ENCODE peak calls at places on chromosome 10, in seven cellular contexts. One of them, this sample, is unnamed.

GRCh38 chr10:7962592-7962991 is 91.9 kb upstream of the GATA3 start:
- DNase-seq in IMR-90: no peak
- DNase-seq in HCT116: no peak
- DNase-seq in PC-3: no peak
- DNase-seq in fibroblast of lung: no peak
- DNase-seq in H1: no peak
- DNase-seq in H9: no peak
- DNase-seq in this sample: no peak

GRCh38 chr10:84605802-84606201 is 277.4 kb downstream of the CCSER2 start:
- DNase-seq in IMR-90: no peak
- DNase-seq in H1: no peak
- DNase-seq in fibroblast of lung: no peak
- DNase-seq in H9: no peak
- DNase-seq in HCT116: no peak
- DNase-seq in PC-3: no peak
- DNase-seq in this sample: peak; percentile 33

GRCh38 chr10:123150229-123150985 is 2.5 kb downstream of the HMX2 start:
- DNase-seq in PC-3: no peak
- DNase-seq in H1: no peak
- DNase-seq in H9: no peak
- DNase-seq in HCT116: no peak
- DNase-seq in fibroblast of lung: no peak
- DNase-seq in IMR-90: no peak
- DNase-seq in this sample: no peak

GRCh38 chr10:77247076-77247561 is 390.5 kb downstream of the KCNMA1 start:
- DNase-seq in HCT116: no peak
- DNase-seq in H9: no peak
- DNase-seq in PC-3: peak; percentile 46
- DNase-seq in fibroblast of lung: peak; percentile 82
- DNase-seq in H1: no peak
- DNase-seq in IMR-90: peak; percentile 77
- DNase-seq in this sample: no peak

GRCh38 chr10:10394933-10395658 is 622.6 kb upstream of the CELF2 start:
- DNase-seq in fibroblast of lung: no peak
- DNase-seq in IMR-90: peak; percentile 67
- DNase-seq in HCT116: no peak
- DNase-seq in H1: no peak
- DNase-seq in H9: no peak
- DNase-seq in PC-3: no peak
- DNase-seq in this sample: no peak

GRCh38 chr10:102395677-102396197 is at the start of gene NFKB2:
- DNase-seq in IMR-90: no peak
- DNase-seq in H1: no peak
- DNase-seq in fibroblast of lung: no peak
- DNase-seq in PC-3: no peak
- DNase-seq in H9: no peak
- DNase-seq in HCT116: no peak
- DNase-seq in this sample: no peak

GRCh38 chr10:124091646-124092269 is 1.6 kb downstream of the CHST15 start:
- DNase-seq in H9: peak; percentile 64
- DNase-seq in IMR-90: no peak
- DNase-seq in H1: no peak
- DNase-seq in PC-3: no peak
- DNase-seq in HCT116: no peak
- DNase-seq in fibroblast of lung: peak; percentile 42
- DNase-seq in this sample: peak; percentile 41

GRCh38 chr10:104317195-104318095 is 20.8 kb downstream of the ITPRIP start:
- DNase-seq in H9: no peak
- DNase-seq in H1: no peak
- DNase-seq in fibroblast of lung: peak; percentile 74
- DNase-seq in HCT116: no peak
- DNase-seq in PC-3: peak; percentile 56
- DNase-seq in IMR-90: peak; percentile 81
- DNase-seq in this sample: peak; percentile 73

GRCh38 chr10:97842658-97843295 is 6.9 kb upstream of the GOLGA7B start:
- DNase-seq in H1: no peak
- DNase-seq in H9: no peak
- DNase-seq in fibroblast of lung: peak; percentile 18
- DNase-seq in IMR-90: no peak
- DNase-seq in HCT116: no peak
- DNase-seq in PC-3: peak; percentile 40
- DNase-seq in this sample: no peak

GRCh38 chr10:132848951-132849545 is 63.1 kb upstream of the NKX6-2 start:
- DNase-seq in H1: no peak
- DNase-seq in PC-3: no peak
- DNase-seq in IMR-90: no peak
- DNase-seq in fibroblast of lung: no peak
- DNase-seq in HCT116: no peak
- DNase-seq in H9: peak; percentile 26
- DNase-seq in this sample: no peak

GRCh38 chr10:97520520-97520919 is 21.8 kb downstream of the UBTD1 start:
- DNase-seq in fibroblast of lung: no peak
- DNase-seq in HCT116: no peak
- DNase-seq in H9: no peak
- DNase-seq in PC-3: no peak
- DNase-seq in H1: no peak
- DNase-seq in IMR-90: no peak
- DNase-seq in this sample: no peak

GRCh38 chr10:97336942-97337719 is 2.6 kb upstream of the FRAT2 start:
- DNase-seq in PC-3: peak; percentile 60
- DNase-seq in fibroblast of lung: no peak
- DNase-seq in HCT116: no peak
- DNase-seq in IMR-90: no peak
- DNase-seq in H1: peak; percentile 89
- DNase-seq in H9: peak; percentile 76
- DNase-seq in this sample: peak; percentile 60

GRCh38 chr10:21525367-21526183 is at the start of gene SKIDA1:
- DNase-seq in IMR-90: peak; percentile 86
- DNase-seq in HCT116: no peak
- DNase-seq in H9: peak; percentile 88
- DNase-seq in PC-3: peak; percentile 65
- DNase-seq in fibroblast of lung: peak; percentile 96
- DNase-seq in H1: no peak
- DNase-seq in this sample: peak; percentile 78

GRCh38 chr10:116470768-116471415 is 43.2 kb downstream of the PNLIPRP3 start:
- DNase-seq in PC-3: peak; percentile 45
- DNase-seq in HCT116: peak; percentile 33
- DNase-seq in fibroblast of lung: peak; percentile 13
- DNase-seq in H1: peak; percentile 21
- DNase-seq in IMR-90: no peak
- DNase-seq in H9: peak; percentile 63
- DNase-seq in this sample: peak; percentile 63

GRCh38 chr10:122548699-122549098 is 11.9 kb upstream of the DMBT1 start:
- DNase-seq in PC-3: no peak
- DNase-seq in fibroblast of lung: no peak
- DNase-seq in IMR-90: no peak
- DNase-seq in H9: no peak
- DNase-seq in H1: no peak
- DNase-seq in HCT116: no peak
- DNase-seq in this sample: no peak

GRCh38 chr10:8910314-8910713 is 855.8 kb downstream of the GATA3 start:
- DNase-seq in IMR-90: no peak
- DNase-seq in H1: no peak
- DNase-seq in fibroblast of lung: no peak
- DNase-seq in PC-3: no peak
- DNase-seq in H9: no peak
- DNase-seq in HCT116: no peak
- DNase-seq in this sample: no peak

GRCh38 chr10:70285432-70285831 is 1.6 kb upstream of the NPFFR1 start:
- DNase-seq in PC-3: no peak
- DNase-seq in fibroblast of lung: no peak
- DNase-seq in H1: no peak
- DNase-seq in IMR-90: no peak
- DNase-seq in HCT116: no peak
- DNase-seq in H9: no peak
- DNase-seq in this sample: no peak

GRCh38 chr10:612696-613095 is 76.8 kb downstream of the DIP2C start:
- DNase-seq in IMR-90: no peak
- DNase-seq in H1: no peak
- DNase-seq in H9: no peak
- DNase-seq in fibroblast of lung: no peak
- DNase-seq in PC-3: peak; percentile 14
- DNase-seq in HCT116: no peak
- DNase-seq in this sample: no peak

GRCh38 chr10:116253716-116254115 is 19.3 kb downstream of the GFRA1 start:
- DNase-seq in IMR-90: no peak
- DNase-seq in H1: no peak
- DNase-seq in H9: no peak
- DNase-seq in fibroblast of lung: no peak
- DNase-seq in PC-3: no peak
- DNase-seq in HCT116: no peak
- DNase-seq in this sample: no peak

GRCh38 chr10:44715081-44715480 is 196.1 kb upstream of the TMEM72 start:
- DNase-seq in PC-3: no peak
- DNase-seq in H1: no peak
- DNase-seq in fibroblast of lung: peak; percentile 96
- DNase-seq in IMR-90: peak; percentile 76
- DNase-seq in H9: no peak
- DNase-seq in HCT116: no peak
- DNase-seq in this sample: no peak

GRCh38 chr10:45514283-45515270 is 140.6 kb downstream of the ALOX5 start:
- DNase-seq in fibroblast of lung: peak; percentile 26
- DNase-seq in PC-3: peak; percentile 7
- DNase-seq in H1: no peak
- DNase-seq in H9: no peak
- DNase-seq in IMR-90: peak; percentile 43
- DNase-seq in HCT116: no peak
- DNase-seq in this sample: peak; percentile 86

GRCh38 chr10:49385939-49386922 is 9.7 kb downstream of the DRGX start:
- DNase-seq in fibroblast of lung: no peak
- DNase-seq in HCT116: no peak
- DNase-seq in PC-3: no peak
- DNase-seq in H9: peak; percentile 37
- DNase-seq in H1: no peak
- DNase-seq in IMR-90: no peak
- DNase-seq in this sample: no peak

GRCh38 chr10:90822508-90822907 is 35.3 kb downstream of the HTR7 start:
- DNase-seq in H9: peak; percentile 31
- DNase-seq in fibroblast of lung: no peak
- DNase-seq in IMR-90: no peak
- DNase-seq in PC-3: no peak
- DNase-seq in HCT116: no peak
- DNase-seq in H1: no peak
- DNase-seq in this sample: no peak

GRCh38 chr10:57785068-57785467 is 482.6 kb downstream of the IPMK start:
- DNase-seq in H9: no peak
- DNase-seq in HCT116: no peak
- DNase-seq in H1: no peak
- DNase-seq in PC-3: peak; percentile 75
- DNase-seq in fibroblast of lung: peak; percentile 6
- DNase-seq in IMR-90: no peak
- DNase-seq in this sample: peak; percentile 24

GRCh38 chr10:57788117-57788516 is 479.6 kb downstream of the IPMK start:
- DNase-seq in HCT116: no peak
- DNase-seq in IMR-90: no peak
- DNase-seq in H9: no peak
- DNase-seq in fibroblast of lung: no peak
- DNase-seq in PC-3: no peak
- DNase-seq in H1: no peak
- DNase-seq in this sample: no peak

GRCh38 chr10:57785546-57785945 is 482.1 kb downstream of the IPMK start:
- DNase-seq in HCT116: no peak
- DNase-seq in fibroblast of lung: no peak
- DNase-seq in PC-3: peak; percentile 89
- DNase-seq in IMR-90: no peak
- DNase-seq in H1: no peak
- DNase-seq in H9: no peak
- DNase-seq in this sample: peak; percentile 60

GRCh38 chr10:57786850-57787750 is 480.6 kb downstream of the IPMK start:
- DNase-seq in IMR-90: no peak
- DNase-seq in H1: peak; percentile 29
- DNase-seq in H9: peak; percentile 43
- DNase-seq in fibroblast of lung: no peak
- DNase-seq in HCT116: no peak
- DNase-seq in PC-3: no peak
- DNase-seq in this sample: no peak

DNA sequence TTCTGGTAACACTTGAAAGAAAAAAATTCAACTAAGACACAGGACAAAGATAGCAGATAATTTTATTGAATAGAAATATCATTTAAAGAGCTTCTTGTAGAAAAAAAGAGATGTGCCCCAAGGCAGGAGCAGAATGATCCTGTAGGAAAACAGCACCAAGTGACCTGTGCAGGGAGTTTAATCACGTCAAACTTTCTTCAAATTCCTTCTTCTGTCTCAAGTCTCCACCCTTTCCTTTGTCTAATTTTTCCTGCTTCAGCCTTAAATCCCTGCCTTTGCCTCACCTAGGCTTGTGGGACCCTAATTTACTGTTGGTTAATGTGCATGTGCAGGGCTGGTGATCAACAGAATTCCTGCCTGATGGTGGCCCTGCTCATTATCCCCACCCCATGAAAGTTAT is 481.4 kb downstream of the IPMK start:
- DNase-seq in fibroblast of lung: no peak
- DNase-seq in HCT116: no peak
- DNase-seq in PC-3: peak; percentile 11
- DNase-seq in H9: peak; percentile 28
- DNase-seq in H1: no peak
- DNase-seq in IMR-90: no peak
- DNase-seq in this sample: no peak
- H3K9ac ChIP-seq in fibroblast of lung: no peak overlapping the region
- H3K9ac ChIP-seq in HCT116: no peak overlapping the region
- H3K9ac ChIP-seq in PC-3: no peak overlapping the region
- H3K9ac ChIP-seq in H9: no peak overlapping the region
- H3K9ac ChIP-seq in H1: no peak overlapping the region
- H3K9ac ChIP-seq in IMR-90: no peak overlapping the region
- H3K9ac ChIP-seq in this sample: no peak overlapping the region

GRCh38 chr10:25555865-25556264 is 378.2 kb upstream of the MYO3A start:
- DNase-seq in fibroblast of lung: peak; percentile 14
- DNase-seq in PC-3: no peak
- DNase-seq in HCT116: no peak
- DNase-seq in H9: no peak
- DNase-seq in H1: no peak
- DNase-seq in IMR-90: no peak
- DNase-seq in this sample: no peak
- TF ChIP-seq CTCF in fibroblast of lung: no peak
- TF ChIP-seq CTCF in PC-3: no peak
- TF ChIP-seq CTCF in HCT116: peak; percentile 41
- TF ChIP-seq CTCF in H9: peak; percentile 62
- TF ChIP-seq CTCF in H1: no peak
- TF ChIP-seq CTCF in IMR-90: no peak
- TF ChIP-seq CTCF in this sample: no peak

GRCh38 chr10:11449761-11450160 is 161.7 kb downstream of the USP6NL start:
- DNase-seq in H1: no peak
- DNase-seq in fibroblast of lung: no peak
- DNase-seq in HCT116: no peak
- DNase-seq in IMR-90: no peak
- DNase-seq in H9: peak; percentile 19
- DNase-seq in PC-3: no peak
- DNase-seq in this sample: no peak
- H3K9ac ChIP-seq in H1: no peak overlapping the region
- H3K9ac ChIP-seq in fibroblast of lung: no peak overlapping the region
- H3K9ac ChIP-seq in HCT116: no peak overlapping the region
- H3K9ac ChIP-seq in IMR-90: no peak overlapping the region
- H3K9ac ChIP-seq in H9: no peak overlapping the region
- H3K9ac ChIP-seq in PC-3: no peak overlapping the region
- H3K9ac ChIP-seq in this sample: no peak overlapping the region

GRCh38 chr10:109412353-109412752 is 511.0 kb downstream of the XPNPEP1 start:
- DNase-seq in H1: no peak
- DNase-seq in IMR-90: no peak
- DNase-seq in HCT116: no peak
- DNase-seq in H9: no peak
- DNase-seq in PC-3: no peak
- DNase-seq in fibroblast of lung: no peak
- DNase-seq in this sample: no peak

GRCh38 chr10:109417803-109418202 is 505.5 kb downstream of the XPNPEP1 start:
- DNase-seq in H1: no peak
- DNase-seq in IMR-90: no peak
- DNase-seq in HCT116: no peak
- DNase-seq in PC-3: no peak
- DNase-seq in H9: no peak
- DNase-seq in fibroblast of lung: no peak
- DNase-seq in this sample: no peak

GRCh38 chr10:109411897-109412296 is 511.4 kb downstream of the XPNPEP1 start:
- DNase-seq in PC-3: no peak
- DNase-seq in H9: no peak
- DNase-seq in fibroblast of lung: no peak
- DNase-seq in IMR-90: no peak
- DNase-seq in H1: no peak
- DNase-seq in HCT116: no peak
- DNase-seq in this sample: no peak
- TF ChIP-seq CTCF in PC-3: no peak
- TF ChIP-seq CTCF in H9: no peak
- TF ChIP-seq CTCF in fibroblast of lung: no peak
- TF ChIP-seq CTCF in IMR-90: peak; percentile 1
- TF ChIP-seq CTCF in H1: no peak
- TF ChIP-seq CTCF in HCT116: no peak
- TF ChIP-seq CTCF in this sample: no peak